ENCODE peak calls at places on chromosome 21, in five cellular contexts. One of them, this sample, is unnamed.

GRCh38 chr21:38258803-38259485 is 2.2 kb downstream of the KCNJ15 start:
- DNase-seq in prostate gland: no peak
- DNase-seq in right lobe of liver: no peak
- DNase-seq in stomach: no peak
- DNase-seq in K562: no peak
- DNase-seq in this sample: no peak

GRCh38 chr21:17467392-17467791 is 45.5 kb upstream of the CXADR start:
- DNase-seq in K562: no peak
- DNase-seq in stomach: no peak
- DNase-seq in prostate gland: no peak
- DNase-seq in right lobe of liver: no peak
- DNase-seq in this sample: no peak

GRCh38 chr21:46399129-46399528 is 59.6 kb upstream of the DIP2A start:
- DNase-seq in stomach: no peak
- DNase-seq in prostate gland: no peak
- DNase-seq in right lobe of liver: no peak
- DNase-seq in K562: no peak
- DNase-seq in this sample: no peak

GRCh38 chr21:41425954-41426655 is at the start of gene MX1:
- DNase-seq in right lobe of liver: peak; percentile 87
- DNase-seq in K562: no peak
- DNase-seq in stomach: peak; percentile 89
- DNase-seq in prostate gland: peak; percentile 70
- DNase-seq in this sample: peak; percentile 93

GRCh38 chr21:42056996-42057689 is 14.0 kb upstream of the UMODL1 start:
- DNase-seq in K562: no peak
- DNase-seq in stomach: peak; percentile 85
- DNase-seq in prostate gland: peak; percentile 93
- DNase-seq in right lobe of liver: peak; percentile 65
- DNase-seq in this sample: no peak

GRCh38 chr21:28937737-28938136 is 54.9 kb downstream of the LTN1 start:
- DNase-seq in prostate gland: no peak
- DNase-seq in right lobe of liver: no peak
- DNase-seq in K562: no peak
- DNase-seq in stomach: no peak
- DNase-seq in this sample: no peak

GRCh38 chr21:35256468-35256988 is 207.4 kb upstream of the RUNX1 start:
- DNase-seq in stomach: peak; percentile 95
- DNase-seq in K562: peak; percentile 53
- DNase-seq in prostate gland: peak; percentile 87
- DNase-seq in right lobe of liver: peak; percentile 71
- DNase-seq in this sample: peak; percentile 21

GRCh38 chr21:38392722-38393121 is 105.6 kb downstream of the ERG start:
- DNase-seq in right lobe of liver: no peak
- DNase-seq in K562: no peak
- DNase-seq in stomach: no peak
- DNase-seq in prostate gland: no peak
- DNase-seq in this sample: no peak

GRCh38 chr21:42515708-42516502 is 2.3 kb downstream of the SLC37A1 start:
- DNase-seq in stomach: no peak
- DNase-seq in K562: no peak
- DNase-seq in right lobe of liver: no peak
- DNase-seq in prostate gland: peak; percentile 79
- DNase-seq in this sample: peak; percentile 12

GRCh38 chr21:41142051-41142795 is 25.7 kb upstream of the BACE2 start:
- DNase-seq in prostate gland: peak; percentile 65
- DNase-seq in K562: no peak
- DNase-seq in right lobe of liver: no peak
- DNase-seq in stomach: no peak
- DNase-seq in this sample: no peak

GRCh38 chr21:29710498-29710897 is 229.3 kb downstream of the GRIK1 start:
- DNase-seq in right lobe of liver: no peak
- DNase-seq in K562: no peak
- DNase-seq in stomach: no peak
- DNase-seq in prostate gland: no peak
- DNase-seq in this sample: no peak

GRCh38 chr21:44537930-44538911 is 1.8 kb downstream of the KRTAP10-1 start:
- DNase-seq in stomach: peak; percentile 21
- DNase-seq in right lobe of liver: no peak
- DNase-seq in K562: no peak
- DNase-seq in prostate gland: no peak
- DNase-seq in this sample: peak; percentile 11

GRCh38 chr21:46171996-46172862 is 12.0 kb downstream of the SPATC1L start:
- DNase-seq in right lobe of liver: no peak
- DNase-seq in stomach: no peak
- DNase-seq in K562: peak; percentile 25
- DNase-seq in prostate gland: no peak
- DNase-seq in this sample: peak; percentile 17

GRCh38 chr21:46068516-46069079 is 29.3 kb upstream of the COL6A2 start:
- DNase-seq in stomach: no peak
- DNase-seq in right lobe of liver: no peak
- DNase-seq in prostate gland: no peak
- DNase-seq in K562: no peak
- DNase-seq in this sample: peak; percentile 13

GRCh38 chr21:39022901-39023693 is 160.2 kb downstream of the PSMG1 start:
- DNase-seq in prostate gland: no peak
- DNase-seq in right lobe of liver: peak; percentile 80
- DNase-seq in K562: peak; percentile 49
- DNase-seq in stomach: no peak
- DNase-seq in this sample: no peak

GRCh38 chr21:45222001-45222400 is 65.7 kb downstream of the POFUT2 start:
- DNase-seq in stomach: no peak
- DNase-seq in K562: no peak
- DNase-seq in right lobe of liver: no peak
- DNase-seq in prostate gland: no peak
- DNase-seq in this sample: no peak

GRCh38 chr21:44930543-44930981 is 9.3 kb upstream of the SLX9 start:
- DNase-seq in right lobe of liver: no peak
- DNase-seq in K562: no peak
- DNase-seq in prostate gland: no peak
- DNase-seq in stomach: no peak
- DNase-seq in this sample: no peak

GRCh38 chr21:29434081-29434480 is 135.4 kb downstream of the BACH1 start:
- DNase-seq in K562: no peak
- DNase-seq in right lobe of liver: no peak
- DNase-seq in stomach: no peak
- DNase-seq in prostate gland: no peak
- DNase-seq in this sample: no peak

GRCh38 chr21:33345751-33346238 is 21.0 kb downstream of the IFNAR1 start:
- DNase-seq in right lobe of liver: no peak
- DNase-seq in prostate gland: no peak
- DNase-seq in stomach: no peak
- DNase-seq in K562: no peak
- DNase-seq in this sample: no peak

GRCh38 chr21:41294548-41295231 is 21.9 kb upstream of the FAM3B start:
- DNase-seq in right lobe of liver: no peak
- DNase-seq in K562: no peak
- DNase-seq in prostate gland: no peak
- DNase-seq in stomach: no peak
- DNase-seq in this sample: no peak

GRCh38 chr21:16419188-16419874 is 689.5 kb downstream of the USP25 start:
- DNase-seq in K562: no peak
- DNase-seq in right lobe of liver: peak; percentile 78
- DNase-seq in prostate gland: peak; percentile 68
- DNase-seq in stomach: peak; percentile 81
- DNase-seq in this sample: peak; percentile 44

GRCh38 chr21:38775733-38776132 is 30.0 kb upstream of the ETS2 start:
- DNase-seq in right lobe of liver: no peak
- DNase-seq in stomach: no peak
- DNase-seq in prostate gland: no peak
- DNase-seq in K562: no peak
- DNase-seq in this sample: no peak

GRCh38 chr21:16983425-16983824 is 529.4 kb upstream of the CXADR start:
- DNase-seq in K562: no peak
- DNase-seq in right lobe of liver: no peak
- DNase-seq in stomach: no peak
- DNase-seq in prostate gland: no peak
- DNase-seq in this sample: no peak

GRCh38 chr21:42853621-42854020 is 25.7 kb downstream of the WDR4 start:
- DNase-seq in prostate gland: no peak
- DNase-seq in stomach: no peak
- DNase-seq in right lobe of liver: no peak
- DNase-seq in K562: no peak
- DNase-seq in this sample: no peak

GRCh38 chr21:45292399-45293213 is 4.9 kb upstream of the POFUT2 start:
- DNase-seq in K562: peak; percentile 90
- DNase-seq in prostate gland: peak; percentile 72
- DNase-seq in right lobe of liver: peak; percentile 87
- DNase-seq in stomach: peak; percentile 84
- DNase-seq in this sample: peak; percentile 70

GRCh38 chr21:42395910-42396625 is at the start of gene TMPRSS3:
- DNase-seq in prostate gland: peak; percentile 44
- DNase-seq in K562: no peak
- DNase-seq in stomach: peak; percentile 46
- DNase-seq in right lobe of liver: no peak
- DNase-seq in this sample: no peak

GRCh38 chr21:36846624-36847023 is 119.8 kb downstream of the HLCS start:
- DNase-seq in K562: no peak
- DNase-seq in right lobe of liver: no peak
- DNase-seq in stomach: no peak
- DNase-seq in prostate gland: peak; percentile 71
- DNase-seq in this sample: no peak
- H3K4me3 ChIP-seq in K562: no peak overlapping the region
- H3K4me3 ChIP-seq in right lobe of liver: no peak overlapping the region
- H3K4me3 ChIP-seq in stomach: no peak overlapping the region
- H3K4me3 ChIP-seq in prostate gland: no peak overlapping the region
- H3K4me3 ChIP-seq in this sample: no peak overlapping the region

GRCh38 chr21:15063821-15064575 is 802 bp downstream of the NRIP1 start:
- DNase-seq in K562: peak; percentile 52
- DNase-seq in right lobe of liver: peak; percentile 69
- DNase-seq in stomach: peak; percentile 65
- DNase-seq in prostate gland: peak; percentile 34
- DNase-seq in this sample: peak; percentile 79

GRCh38 chr21:15066231-15066577 is 1.4 kb upstream of the NRIP1 start:
- DNase-seq in stomach: no peak
- DNase-seq in K562: no peak
- DNase-seq in right lobe of liver: no peak
- DNase-seq in prostate gland: no peak
- DNase-seq in this sample: no peak

GRCh38 chr21:15065381-15066230 is 806 bp upstream of the NRIP1 start:
- DNase-seq in right lobe of liver: peak; percentile 73
- DNase-seq in K562: peak; percentile 64
- DNase-seq in prostate gland: peak; percentile 75
- DNase-seq in stomach: peak; percentile 68
- DNase-seq in this sample: peak; percentile 80

GRCh38 chr21:15063081-15063820 is 1.5 kb downstream of the NRIP1 start:
- DNase-seq in right lobe of liver: no peak
- DNase-seq in prostate gland: no peak
- DNase-seq in K562: peak; percentile 23
- DNase-seq in stomach: no peak
- DNase-seq in this sample: no peak

DNA sequence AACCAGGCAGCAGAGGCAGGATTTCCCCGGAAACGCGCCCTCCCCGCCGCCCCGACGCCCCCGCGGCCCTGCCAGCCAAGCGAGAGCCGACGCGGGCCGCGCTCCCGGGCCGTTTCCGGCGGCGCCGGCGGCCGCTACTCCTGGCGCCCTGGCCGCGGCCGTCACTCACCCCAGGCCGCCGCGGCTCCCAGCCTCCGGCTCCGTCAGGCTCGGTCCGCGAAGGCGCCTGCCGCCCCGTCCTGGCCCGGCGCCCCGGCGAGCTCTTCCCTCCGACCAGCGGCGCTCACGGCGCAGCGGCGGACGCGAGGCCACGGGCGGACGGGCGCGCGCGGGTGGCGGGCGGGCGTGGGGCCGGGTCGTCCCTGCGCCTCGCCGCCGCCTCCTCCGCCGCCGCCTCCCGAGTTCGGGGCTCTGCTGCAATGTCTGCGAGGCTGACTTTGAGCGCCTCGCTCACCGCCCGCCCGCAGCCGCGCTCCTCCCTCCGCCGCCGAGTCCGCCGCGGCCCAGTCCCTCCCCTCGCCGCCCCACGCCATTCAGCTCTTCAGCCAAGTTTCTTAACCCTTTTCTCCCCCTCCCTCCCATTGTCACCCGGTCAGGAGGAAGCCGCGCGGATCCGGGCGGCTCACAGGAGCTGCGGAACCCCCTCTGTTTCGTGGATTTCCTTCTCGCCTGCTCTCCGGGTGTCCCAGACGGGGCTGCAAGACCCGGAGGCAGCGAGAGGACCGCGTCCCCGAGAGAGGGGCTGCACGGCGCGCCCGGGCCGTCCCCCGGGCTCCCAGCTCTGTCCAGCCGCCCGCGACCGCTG is at the start of gene NRIP1:
- DNase-seq in prostate gland: peak; percentile 89
- DNase-seq in right lobe of liver: peak; percentile 93
- DNase-seq in stomach: peak; percentile 92
- DNase-seq in K562: peak; percentile 86
- DNase-seq in this sample: peak; percentile 95
- TF ChIP-seq POLR2A in prostate gland: peak; percentile 78
- TF ChIP-seq POLR2A in right lobe of liver: peak; percentile 97
- TF ChIP-seq POLR2A in stomach: no peak
- TF ChIP-seq POLR2A in K562: peak; percentile 61
- TF ChIP-seq POLR2A in this sample: peak; percentile 85

DNA sequence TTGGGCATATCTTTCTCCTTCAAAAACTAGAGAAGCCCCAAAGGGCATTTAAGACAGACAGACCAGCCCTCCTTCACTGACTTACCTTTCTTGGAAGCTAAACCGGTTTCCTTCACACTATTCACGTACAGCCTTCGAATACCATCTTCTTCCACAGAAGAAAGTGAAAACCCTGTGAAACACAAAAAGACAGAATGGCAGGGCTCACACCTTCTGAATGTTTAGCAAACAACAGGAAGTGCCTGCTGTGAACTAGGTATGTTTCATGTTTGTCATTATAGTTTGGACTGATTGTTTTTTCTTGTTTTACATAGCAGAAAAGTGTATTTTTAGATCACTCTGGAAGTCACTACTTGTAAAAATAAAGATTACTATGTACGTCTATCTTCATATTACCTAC is 148.6 kb upstream of the KRTAP19-8 start:
- DNase-seq in prostate gland: no peak
- DNase-seq in K562: no peak
- DNase-seq in right lobe of liver: no peak
- DNase-seq in stomach: no peak
- DNase-seq in this sample: no peak
- H3K4me3 ChIP-seq in prostate gland: no peak overlapping the region
- H3K4me3 ChIP-seq in K562: no peak overlapping the region
- H3K4me3 ChIP-seq in right lobe of liver: no peak overlapping the region
- H3K4me3 ChIP-seq in stomach: no peak overlapping the region
- H3K4me3 ChIP-seq in this sample: no peak overlapping the region

GRCh38 chr21:24205317-24205716 is 1402.0 kb downstream of the MRPL39 start:
- DNase-seq in right lobe of liver: no peak
- DNase-seq in stomach: no peak
- DNase-seq in K562: no peak
- DNase-seq in prostate gland: no peak
- DNase-seq in this sample: no peak
- TF ChIP-seq POLR2A in right lobe of liver: no peak
- TF ChIP-seq POLR2A in stomach: no peak
- TF ChIP-seq POLR2A in K562: no peak
- TF ChIP-seq POLR2A in prostate gland: no peak
- TF ChIP-seq POLR2A in this sample: no peak